ENCODE peak calls at places on chromosomes 12 and 14, in six cellular contexts. One of them, this sample, is unnamed.

GRCh38 chr12:132446535-132447326 is 43.2 kb upstream of the FBRSL1 start:
- DNase-seq in heart left ventricle: no peak
- DNase-seq in naive thymus-derived CD4-positive, alpha-beta T cell: no peak
- DNase-seq in EL: no peak
- DNase-seq in nephron progenitor cell: no peak
- DNase-seq in thyroid gland: no peak
- DNase-seq in this sample: no peak

GRCh38 chr12:61993734-61994345 is 266.4 kb upstream of the USP15 start:
- DNase-seq in heart left ventricle: no peak
- DNase-seq in naive thymus-derived CD4-positive, alpha-beta T cell: peak
- DNase-seq in EL: peak
- DNase-seq in nephron progenitor cell: peak
- DNase-seq in thyroid gland: no peak
- DNase-seq in this sample: no peak

GRCh38 chr14:71070169-71070568 is 162.9 kb downstream of the PCNX1 start:
- DNase-seq in heart left ventricle: no peak
- DNase-seq in naive thymus-derived CD4-positive, alpha-beta T cell: no peak
- DNase-seq in EL: peak
- DNase-seq in nephron progenitor cell: no peak
- DNase-seq in thyroid gland: no peak
- DNase-seq in this sample: no peak

GRCh38 chr12:132359551-132359950 is 30.2 kb upstream of the GALNT9 start:
- DNase-seq in heart left ventricle: no peak
- DNase-seq in naive thymus-derived CD4-positive, alpha-beta T cell: no peak
- DNase-seq in EL: no peak
- DNase-seq in nephron progenitor cell: no peak
- DNase-seq in thyroid gland: no peak
- DNase-seq in this sample: no peak

GRCh38 chr12:79949098-79949497 is 14.2 kb upstream of the PPP1R12A start:
- DNase-seq in heart left ventricle: no peak
- DNase-seq in naive thymus-derived CD4-positive, alpha-beta T cell: no peak
- DNase-seq in EL: no peak
- DNase-seq in nephron progenitor cell: no peak
- DNase-seq in thyroid gland: no peak
- DNase-seq in this sample: no peak

GRCh38 chr12:68805592-68806120 is 2.3 kb upstream of the MDM2 start:
- DNase-seq in heart left ventricle: no peak
- DNase-seq in naive thymus-derived CD4-positive, alpha-beta T cell: no peak
- DNase-seq in EL: no peak
- DNase-seq in nephron progenitor cell: no peak
- DNase-seq in thyroid gland: no peak
- DNase-seq in this sample: no peak

GRCh38 chr12:32159925-32160324 is 53.3 kb downstream of the BICD1 start:
- DNase-seq in heart left ventricle: no peak
- DNase-seq in naive thymus-derived CD4-positive, alpha-beta T cell: no peak
- DNase-seq in EL: no peak
- DNase-seq in nephron progenitor cell: no peak
- DNase-seq in thyroid gland: no peak
- DNase-seq in this sample: no peak

GRCh38 chr14:31038521-31039166 is 12.5 kb upstream of the STRN3 start:
- DNase-seq in heart left ventricle: no peak
- DNase-seq in naive thymus-derived CD4-positive, alpha-beta T cell: no peak
- DNase-seq in EL: no peak
- DNase-seq in nephron progenitor cell: no peak
- DNase-seq in thyroid gland: no peak
- DNase-seq in this sample: no peak

GRCh38 chr14:66284346-66284745 is 201.8 kb upstream of the CCDC196 start:
- DNase-seq in heart left ventricle: no peak
- DNase-seq in naive thymus-derived CD4-positive, alpha-beta T cell: no peak
- DNase-seq in EL: peak
- DNase-seq in nephron progenitor cell: no peak
- DNase-seq in thyroid gland: no peak
- DNase-seq in this sample: no peak

GRCh38 chr12:3291939-3292338 is 199.1 kb upstream of the PRMT8 start:
- DNase-seq in heart left ventricle: no peak
- DNase-seq in naive thymus-derived CD4-positive, alpha-beta T cell: no peak
- DNase-seq in EL: no peak
- DNase-seq in nephron progenitor cell: no peak
- DNase-seq in thyroid gland: no peak
- DNase-seq in this sample: no peak

GRCh38 chr12:105935106-105935505 is 203.6 kb downstream of the NUAK1 start:
- DNase-seq in heart left ventricle: no peak
- DNase-seq in naive thymus-derived CD4-positive, alpha-beta T cell: no peak
- DNase-seq in EL: peak
- DNase-seq in nephron progenitor cell: no peak
- DNase-seq in thyroid gland: no peak
- DNase-seq in this sample: no peak

GRCh38 chr14:92832137-92832700 is 38.1 kb downstream of the GOLGA5 start:
- DNase-seq in heart left ventricle: no peak
- DNase-seq in naive thymus-derived CD4-positive, alpha-beta T cell: no peak
- DNase-seq in EL: no peak
- DNase-seq in nephron progenitor cell: no peak
- DNase-seq in thyroid gland: no peak
- DNase-seq in this sample: no peak

GRCh38 chr14:50741571-50741970 is 73.5 kb upstream of the SAV1 start:
- DNase-seq in heart left ventricle: no peak
- DNase-seq in naive thymus-derived CD4-positive, alpha-beta T cell: no peak
- DNase-seq in EL: peak
- DNase-seq in nephron progenitor cell: no peak
- DNase-seq in thyroid gland: no peak
- DNase-seq in this sample: no peak

GRCh38 chr12:23959826-23960225 is 10.4 kb upstream of the SOX5 start:
- DNase-seq in heart left ventricle: no peak
- DNase-seq in naive thymus-derived CD4-positive, alpha-beta T cell: no peak
- DNase-seq in EL: no peak
- DNase-seq in nephron progenitor cell: no peak
- DNase-seq in thyroid gland: no peak
- DNase-seq in this sample: no peak

GRCh38 chr14:69346710-69347109 is 51.4 kb downstream of the ERH start:
- DNase-seq in heart left ventricle: no peak
- DNase-seq in naive thymus-derived CD4-positive, alpha-beta T cell: no peak
- DNase-seq in EL: peak
- DNase-seq in nephron progenitor cell: peak
- DNase-seq in thyroid gland: no peak
- DNase-seq in this sample: no peak

GRCh38 chr14:31275731-31276130 is 68.1 kb upstream of the HECTD1 start:
- DNase-seq in heart left ventricle: no peak
- DNase-seq in naive thymus-derived CD4-positive, alpha-beta T cell: no peak
- DNase-seq in EL: no peak
- DNase-seq in nephron progenitor cell: no peak
- DNase-seq in thyroid gland: no peak
- DNase-seq in this sample: no peak

GRCh38 chr14:103816991-103817390 is 30.4 kb downstream of the PPP1R13B start:
- DNase-seq in heart left ventricle: no peak
- DNase-seq in naive thymus-derived CD4-positive, alpha-beta T cell: no peak
- DNase-seq in EL: no peak
- DNase-seq in nephron progenitor cell: no peak
- DNase-seq in thyroid gland: no peak
- DNase-seq in this sample: no peak

GRCh38 chr12:94041833-94042232 is 106.5 kb upstream of the PLXNC1 start:
- DNase-seq in heart left ventricle: no peak
- DNase-seq in naive thymus-derived CD4-positive, alpha-beta T cell: no peak
- DNase-seq in EL: no peak
- DNase-seq in nephron progenitor cell: no peak
- DNase-seq in thyroid gland: no peak
- DNase-seq in this sample: no peak

GRCh38 chr14:31420319-31421081 is at the start of gene HEATR5A:
- DNase-seq in heart left ventricle: peak
- DNase-seq in naive thymus-derived CD4-positive, alpha-beta T cell: peak
- DNase-seq in EL: peak
- DNase-seq in nephron progenitor cell: peak
- DNase-seq in thyroid gland: peak
- DNase-seq in this sample: no peak

GRCh38 chr12:88242161-88242925 is 100.2 kb downstream of the TMTC3 start:
- DNase-seq in heart left ventricle: peak
- DNase-seq in naive thymus-derived CD4-positive, alpha-beta T cell: no peak
- DNase-seq in EL: peak
- DNase-seq in nephron progenitor cell: no peak
- DNase-seq in thyroid gland: no peak
- DNase-seq in this sample: no peak

GRCh38 chr12:42652048-42652447 is 62.5 kb upstream of the PRICKLE1 start:
- DNase-seq in heart left ventricle: no peak
- DNase-seq in naive thymus-derived CD4-positive, alpha-beta T cell: no peak
- DNase-seq in EL: no peak
- DNase-seq in nephron progenitor cell: no peak
- DNase-seq in thyroid gland: no peak
- DNase-seq in this sample: no peak

GRCh38 chr14:34368971-34369665 is 92.9 kb downstream of the SPTSSA start:
- DNase-seq in heart left ventricle: no peak
- DNase-seq in naive thymus-derived CD4-positive, alpha-beta T cell: no peak
- DNase-seq in EL: no peak
- DNase-seq in nephron progenitor cell: no peak
- DNase-seq in thyroid gland: no peak
- DNase-seq in this sample: no peak

GRCh38 chr12:49664167-49664566 is 40.8 kb downstream of the PRPF40B start:
- DNase-seq in heart left ventricle: no peak
- DNase-seq in naive thymus-derived CD4-positive, alpha-beta T cell: no peak
- DNase-seq in EL: no peak
- DNase-seq in nephron progenitor cell: no peak
- DNase-seq in thyroid gland: no peak
- DNase-seq in this sample: no peak

GRCh38 chr12:111757361-111758119 is 9.2 kb upstream of the ALDH2 start:
- DNase-seq in heart left ventricle: peak
- DNase-seq in naive thymus-derived CD4-positive, alpha-beta T cell: no peak
- DNase-seq in EL: peak
- DNase-seq in nephron progenitor cell: no peak
- DNase-seq in thyroid gland: peak
- DNase-seq in this sample: no peak

GRCh38 chr12:119578112-119578511 is 15.5 kb upstream of the TMEM233 start:
- DNase-seq in heart left ventricle: no peak
- DNase-seq in naive thymus-derived CD4-positive, alpha-beta T cell: no peak
- DNase-seq in EL: peak
- DNase-seq in nephron progenitor cell: no peak
- DNase-seq in thyroid gland: no peak
- DNase-seq in this sample: no peak

GRCh38 chr12:119089668-119090013 is 89.1 kb upstream of the HSPB8 start:
- DNase-seq in heart left ventricle: no peak
- DNase-seq in naive thymus-derived CD4-positive, alpha-beta T cell: no peak
- DNase-seq in EL: no peak
- DNase-seq in nephron progenitor cell: no peak
- DNase-seq in thyroid gland: no peak
- DNase-seq in this sample: no peak